ENCODE peak calls at places on chromosomes 13 and 19, in six cellular contexts. G is body of pancreas, I is psoas muscle, Y is RWPE2, D is IMR-90, A is transverse colon. F is an unnamed sample.

GRCh38 chr19:35789978-35790944 is 14.9 kb downstream of the ARHGAP33 start:
- DNase-seq in A (no peak), G (no peak), D (no peak), I (no peak), Y (no peak), F (no peak)

GRCh38 chr13:20546559-20546958 is 20.4 kb upstream of the IFT88 start:
- DNase-seq in Y (no peak), G (no peak), D (no peak), A (no peak), I (no peak), F (no peak)

GRCh38 chr19:39110263-39110967 is 15.2 kb upstream of the PAK4 start:
- DNase-seq in I (peak; percentile 53), G (peak; percentile 80), D (no peak), A (peak; percentile 73), Y (no peak), F (peak; percentile 47)

GRCh38 chr13:26423634-26424033 is 133.8 kb upstream of the WASF3 start:
- DNase-seq in I (peak; percentile 45), A (peak; percentile 26), D (peak; percentile 51), Y (no peak), G (peak; percentile 19), F (no peak)

GRCh38 chr19:37991841-37992248 is 84.8 kb downstream of the SIPA1L3 start:
- DNase-seq in I (no peak), Y (no peak), G (no peak), A (no peak), D (no peak), F (no peak)

GRCh38 chr19:10544242-10544752 is 593 bp downstream of the ATG4D start:
- DNase-seq in A (peak; percentile 81), I (no peak), D (no peak), G (peak; percentile 74), Y (no peak), F (peak; percentile 33)

GRCh38 chr19:16714702-16715294 is 4.8 kb upstream of the NWD1 start:
- DNase-seq in G (peak; percentile 30), D (peak; percentile 24), A (peak; percentile 72), I (peak; percentile 34), Y (no peak), F (peak; percentile 56)

GRCh38 chr13:27839809-27840467 is 47.7 kb downstream of the GSX1 start:
- DNase-seq in Y (no peak), I (no peak), A (no peak), D (no peak), G (no peak), F (no peak)

GRCh38 chr19:10235003-10235402 is 3.9 kb upstream of the S1PR2 start:
- DNase-seq in A (no peak), G (no peak), Y (no peak), D (no peak), I (no peak), F (no peak)

GRCh38 chr19:14434543-14435319 is 1.6 kb downstream of the PKN1 start:
- DNase-seq in Y (no peak), D (peak; percentile 72), G (peak; percentile 56), A (peak; percentile 59), I (peak; percentile 63), F (peak; percentile 66)

GRCh38 chr13:99655351-99656091 is 154.2 kb downstream of the TM9SF2 start:
- DNase-seq in A (no peak), G (no peak), I (no peak), Y (no peak), D (peak; percentile 24), F (no peak)

GRCh38 chr13:43948059-43948458 is 68.4 kb downstream of the LACC1 start:
- DNase-seq in G (no peak), A (no peak), D (no peak), I (no peak), Y (no peak), F (no peak)

GRCh38 chr19:6312018-6312417 is 21.4 kb downstream of the ACER1 start:
- DNase-seq in Y (no peak), D (no peak), I (no peak), G (no peak), A (no peak), F (no peak)

GRCh38 chr19:11673608-11674041 is 65.1 kb downstream of the ZNF823 start:
- DNase-seq in D (peak; percentile 55), I (peak; percentile 73), Y (no peak), A (peak; percentile 70), G (peak; percentile 71), F (peak; percentile 69)

GRCh38 chr19:4910594-4911273 is 1.4 kb downstream of the UHRF1 start:
- DNase-seq in G (no peak), D (peak; percentile 64), Y (no peak), A (peak; percentile 31), I (peak; percentile 17), F (no peak)

GRCh38 chr19:9406798-9407352 is 28.5 kb downstream of the ZNF266 start:
- DNase-seq in Y (peak; percentile 85), A (peak; percentile 26), G (peak; percentile 47), D (peak; percentile 92), I (peak; percentile 81), F (peak; percentile 56)

GRCh38 chr13:103694033-103694432 is 627.8 kb upstream of the SLC10A2 start:
- DNase-seq in G (no peak), A (no peak), Y (no peak), D (no peak), I (no peak), F (no peak)

GRCh38 chr19:32233885-32234284 is 111.5 kb upstream of the ZNF507 start:
- DNase-seq in G (no peak), I (no peak), D (no peak), A (no peak), Y (no peak), F (no peak)

GRCh38 chr19:39544201-39544903 is 4.4 kb upstream of the EID2 start:
- DNase-seq in I (no peak), Y (no peak), D (peak; percentile 13), A (no peak), G (no peak), F (no peak)

GRCh38 chr19:42074513-42075363 is 1.2 kb upstream of the ZNF574 start:
- DNase-seq in Y (no peak), A (peak; percentile 43), G (no peak), D (no peak), I (no peak), F (no peak)

GRCh38 chr13:113924184-113924583 is 49.7 kb downstream of the C13orf46 start:
- DNase-seq in G (no peak), A (no peak), D (no peak), Y (peak; percentile 9), I (no peak), F (no peak)

GRCh38 chr19:51712461-51713081 is 11.2 kb downstream of the HAS1 start:
- DNase-seq in G (no peak), I (no peak), D (peak; percentile 35), A (no peak), Y (no peak), F (no peak)

DNA sequence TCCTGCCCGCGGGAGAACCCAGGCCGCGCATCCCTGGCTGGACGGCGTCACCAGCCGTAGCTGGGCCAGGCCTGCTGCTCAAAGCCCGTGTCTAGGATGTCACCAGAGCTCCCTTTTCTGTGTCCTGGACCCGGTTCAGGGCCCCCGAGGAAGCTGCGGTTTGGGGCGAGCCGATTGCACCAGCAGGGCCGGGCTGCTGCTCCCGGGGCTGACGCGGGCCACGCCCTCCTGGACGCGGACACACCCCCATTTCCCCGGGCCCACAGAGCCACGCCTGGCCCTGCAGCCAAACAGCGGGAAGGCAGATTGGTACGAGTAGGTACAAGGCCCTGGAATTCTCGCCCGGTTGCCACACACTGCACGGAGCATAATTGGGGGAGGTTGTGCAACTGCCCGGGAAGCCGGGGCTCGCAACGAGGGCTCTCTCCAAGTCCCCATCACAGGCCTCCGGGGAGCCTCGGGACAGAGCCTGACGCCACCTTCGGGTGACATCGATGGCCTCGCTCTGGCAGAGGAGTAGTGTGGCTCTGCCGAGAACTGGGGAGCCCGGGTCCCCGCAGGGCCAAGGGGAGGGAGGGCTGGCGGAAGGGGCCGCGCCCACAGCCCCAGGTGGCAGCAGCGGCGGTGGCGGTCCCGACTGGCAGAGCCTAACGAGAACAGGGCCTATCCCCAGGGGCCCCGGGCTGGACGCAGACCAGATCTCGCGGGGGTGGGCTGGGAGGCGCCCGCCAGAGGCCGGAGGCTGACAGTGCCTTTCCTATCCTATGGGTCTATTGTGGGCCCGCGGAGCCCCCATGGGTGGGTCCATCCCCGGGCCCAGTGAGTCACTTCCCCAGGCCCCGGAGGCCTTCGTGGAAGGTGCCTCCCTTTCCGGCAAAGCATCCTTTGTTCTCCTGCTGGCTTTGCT is 23.5 kb downstream of the KCTD15 start:
- DNase-seq in Y (peak; percentile 98), A (peak; percentile 82), D (peak; percentile 12), G (peak; percentile 75), I (peak; percentile 82), F (peak; percentile 87)
- TF ChIP-seq CTCF in Y (no peak), A (no peak), D (no peak), G (no peak), I (no peak), F (no peak)

GRCh38 chr13:40445557-40445990 is 220.9 kb downstream of the FOXO1 start:
- DNase-seq in D (no peak), Y (peak; percentile 76), A (peak; percentile 60), G (peak; percentile 71), I (peak; percentile 72), F (no peak)

GRCh38 chr13:40444241-40444640 is 222.2 kb downstream of the FOXO1 start:
- DNase-seq in G (no peak), I (no peak), Y (no peak), A (no peak), D (no peak), F (no peak)

GRCh38 chr13:40447857-40448256 is 218.6 kb downstream of the FOXO1 start:
- DNase-seq in D (no peak), A (no peak), I (no peak), G (no peak), Y (no peak), F (no peak)

GRCh38 chr13:40442826-40443225 is 223.6 kb downstream of the FOXO1 start:
- DNase-seq in G (no peak), Y (no peak), I (no peak), D (no peak), A (no peak), F (no peak)

DNA sequence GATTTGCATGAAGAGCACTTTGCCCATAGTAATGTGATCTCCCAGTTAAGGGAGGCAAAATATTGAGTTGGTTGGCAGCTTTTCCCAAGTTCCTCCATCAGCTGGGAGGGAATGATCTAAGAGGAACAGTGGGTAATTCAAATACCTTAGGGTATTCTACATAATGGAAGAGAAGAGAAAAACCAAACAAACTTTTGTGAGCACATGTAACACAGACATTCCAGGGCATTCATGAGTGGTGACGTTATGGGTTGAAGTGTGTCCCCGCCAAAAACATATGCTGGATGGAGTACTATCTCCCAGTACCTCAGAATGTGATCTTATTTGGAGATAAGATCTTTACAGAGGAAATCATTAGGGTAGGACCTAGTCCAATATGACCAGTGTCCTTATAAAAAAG is 220.1 kb downstream of the FOXO1 start:
- DNase-seq in G (no peak), I (no peak), A (no peak), D (no peak), Y (no peak), F (no peak)
- H3K4me1 ChIP-seq in G (peaks cover 42% of the 10 kb centered on the region), I (peaks cover 16% of the 10 kb centered on the region), A (peaks cover 2% of the 10 kb centered on the region), D (no peaks in the 10 kb centered on the region), Y (peaks cover 20% of the 10 kb centered on the region), F (peaks cover 10% of the 10 kb centered on the region)

DNA sequence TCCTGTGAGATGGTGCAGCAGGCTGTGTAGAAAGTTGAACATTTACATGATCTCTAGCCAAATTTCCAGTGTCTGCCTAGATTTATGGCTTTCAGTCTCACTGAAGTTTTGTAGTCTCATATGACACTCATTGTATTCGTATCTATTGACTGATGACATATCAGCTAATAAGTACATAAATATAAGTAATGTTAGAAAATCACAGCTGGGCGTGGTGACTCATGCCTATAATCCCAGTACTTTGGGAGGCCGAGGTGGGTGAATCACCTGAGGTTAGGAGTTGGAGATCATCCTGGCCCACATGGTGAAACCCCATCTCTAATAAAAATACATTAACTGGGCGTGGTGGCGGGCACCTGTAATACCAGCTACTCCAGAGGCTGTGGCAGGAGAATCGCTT is 54.7 kb upstream of the HTR2A start:
- DNase-seq in Y (peak; percentile 88), A (no peak), G (no peak), I (no peak), D (no peak), F (no peak)
- TF ChIP-seq CTCF in Y (no peak), A (no peak), G (no peak), I (no peak), D (no peak), F (no peak)

GRCh38 chr19:18418034-18418724 is 1.0 kb upstream of the SSBP4 start:
- DNase-seq in Y (peak; percentile 72), I (peak; percentile 60), G (peak; percentile 33), D (no peak), A (no peak), F (no peak)
- H3K4me1 ChIP-seq in Y (peaks cover 5% of the 10 kb centered on the region), I (peaks cover 32% of the 10 kb centered on the region), G (peaks cover 53% of the 10 kb centered on the region), D (peaks cover 37% of the 10 kb centered on the region), A (peaks cover 68% of the 10 kb centered on the region), F (no peaks in the 10 kb centered on the region)